ENCODE peak calls at places on chromosomes 7 and 10, in seven cellular contexts. A is lower lobe of right lung, W is GM20000, T is psoas muscle, L is suprapubic skin, F is BE2C, X is A549. B is an unnamed sample.

GRCh38 chr7:3942778-3943177 is 641.7 kb downstream of the SDK1 start:
- DNase-seq in W (no peak), T (no peak), X (peak; percentile 16), A (no peak), L (no peak), F (no peak), B (no peak)

GRCh38 chr7:47451851-47452205 is 130.1 kb downstream of the TNS3 start:
- DNase-seq in A (no peak), W (no peak), X (no peak), L (no peak), T (no peak), F (no peak), B (no peak)

GRCh38 chr10:128928231-128928836 is 538.7 kb upstream of the MGMT start:
- DNase-seq in T (no peak), X (no peak), A (no peak), W (no peak), F (no peak), L (no peak), B (no peak)

GRCh38 chr10:21174670-21175495 is 277.8 kb upstream of the NEBL start:
- DNase-seq in F (no peak), L (no peak), W (no peak), X (no peak), A (no peak), T (no peak), B (no peak)

GRCh38 chr7:33854178-33854577 is 51.2 kb upstream of the BMPER start:
- DNase-seq in W (no peak), X (no peak), A (no peak), T (no peak), F (no peak), L (no peak), B (no peak)

GRCh38 chr7:157139142-157140117 is 704 bp downstream of the UBE3C start:
- DNase-seq in F (peak; percentile 24), X (peak; percentile 42), T (peak; percentile 81), L (peak; percentile 78), W (no peak), A (peak; percentile 77), B (no peak)

GRCh38 chr10:131094406-131095108 is 217.0 kb downstream of the TCERG1L start:
- DNase-seq in F (no peak), A (peak; percentile 46), X (peak; percentile 11), L (no peak), T (peak; percentile 1), W (no peak), B (no peak)

GRCh38 chr10:24826022-24826421 is 102.3 kb upstream of the ARHGAP21 start:
- DNase-seq in T (no peak), W (no peak), X (no peak), A (no peak), F (no peak), L (no peak), B (no peak)

GRCh38 chr7:87709258-87709657 is 81.1 kb downstream of the RUNDC3B start:
- DNase-seq in T (no peak), F (no peak), X (no peak), W (no peak), A (no peak), L (no peak), B (no peak)

GRCh38 chr10:26480909-26481703 is 43.0 kb downstream of the APBB1IP start:
- DNase-seq in A (no peak), X (no peak), T (no peak), F (no peak), L (no peak), W (no peak), B (no peak)
- TF ChIP-seq CTCF in A (no peak), X (no peak), T (no peak), F (no peak), L (no peak), W (no peak), B (no peak)

DNA sequence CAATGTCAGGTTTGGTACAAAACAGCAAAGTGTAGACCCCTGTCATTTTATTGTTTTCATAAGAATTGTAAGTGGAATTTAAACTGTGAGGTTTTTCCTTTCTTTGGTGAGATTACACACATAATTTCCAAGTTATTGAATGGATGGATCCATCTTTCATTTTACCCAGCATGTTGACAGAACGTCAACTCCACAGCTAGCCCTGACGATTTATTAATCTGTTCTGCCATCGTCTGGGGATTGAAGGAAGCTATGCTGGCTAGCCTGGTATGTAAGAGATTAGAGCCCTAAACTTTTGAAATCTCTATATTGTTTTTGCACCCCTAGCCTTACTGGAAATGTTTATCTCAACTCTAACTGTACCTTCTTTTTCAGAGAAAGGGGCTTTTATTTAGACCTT is 8.6 kb downstream of the WNT16 start:
- DNase-seq in W (no peak), F (no peak), T (no peak), X (no peak), A (no peak), L (no peak), B (no peak)
- TF ChIP-seq CTCF in W (peak; percentile 25), F (peak; percentile 30), T (no peak), X (peak; percentile 10), A (no peak), L (no peak), B (peak; percentile 80)

DNA sequence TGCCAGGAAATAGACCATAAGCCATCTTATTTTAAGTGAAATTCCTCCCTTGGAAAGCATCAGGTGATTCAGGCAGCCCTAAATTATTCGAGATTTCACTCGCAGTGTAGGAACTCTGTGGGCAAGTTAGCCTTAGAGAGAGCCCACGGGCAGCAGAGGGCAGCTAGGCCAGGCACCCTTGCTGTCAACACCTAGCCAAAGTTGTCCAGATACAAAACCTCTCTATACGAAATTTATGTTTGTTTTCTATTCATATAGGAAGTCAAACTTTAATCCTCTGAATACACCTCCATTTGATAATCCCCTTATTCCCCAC is 1043.5 kb downstream of the GATA3 start:
- DNase-seq in T (no peak), A (no peak), W (no peak), L (no peak), F (no peak), X (no peak), B (no peak)
- TF ChIP-seq CTCF in T (no peak), A (no peak), W (no peak), L (no peak), F (no peak), X (no peak), B (no peak)

DNA sequence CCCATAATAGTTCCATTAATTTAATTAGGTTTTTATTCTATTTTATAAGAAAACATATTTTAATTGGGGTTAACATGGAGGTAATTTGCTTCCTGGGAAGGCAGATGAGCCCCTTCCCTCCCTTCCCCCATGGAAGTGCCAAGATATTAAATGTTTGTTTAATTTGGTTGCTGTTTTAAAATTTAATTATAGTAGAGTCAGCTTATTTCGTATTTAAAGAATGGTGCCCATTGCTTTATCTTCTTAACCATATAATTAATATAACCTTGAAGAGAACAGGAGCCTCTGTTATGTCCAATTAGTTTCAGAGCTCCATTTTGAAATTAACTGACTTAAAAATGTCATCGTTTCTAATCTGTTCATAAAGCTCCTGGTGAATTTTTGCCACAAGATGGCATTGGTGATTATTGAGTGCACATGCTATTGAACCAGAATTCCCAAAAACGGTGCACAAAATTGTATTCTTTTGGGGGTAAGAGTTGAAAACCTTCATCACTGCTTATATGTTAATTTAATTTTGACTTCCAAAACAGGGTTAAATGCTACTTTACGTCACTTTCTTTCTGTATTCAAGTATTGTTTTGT is 26.0 kb downstream of the KLHDC10 start:
- DNase-seq in T (no peak), X (no peak), L (no peak), W (no peak), F (no peak), A (no peak), B (no peak)
- TF ChIP-seq CTCF in T (peak; percentile 10), X (peak; percentile 39), L (no peak), W (no peak), F (peak; percentile 32), A (no peak), B (peak; percentile 78)

GRCh38 chr7:106568680-106569499 is 92.1 kb downstream of the CCDC71L start:
- DNase-seq in W (no peak), F (peak; percentile 87), X (peak; percentile 43), T (no peak), L (peak; percentile 67), A (no peak), B (no peak)
- TF ChIP-seq CTCF in W (no peak), F (peak; percentile 38), X (no peak), T (no peak), L (no peak), A (no peak), B (no peak)

DNA sequence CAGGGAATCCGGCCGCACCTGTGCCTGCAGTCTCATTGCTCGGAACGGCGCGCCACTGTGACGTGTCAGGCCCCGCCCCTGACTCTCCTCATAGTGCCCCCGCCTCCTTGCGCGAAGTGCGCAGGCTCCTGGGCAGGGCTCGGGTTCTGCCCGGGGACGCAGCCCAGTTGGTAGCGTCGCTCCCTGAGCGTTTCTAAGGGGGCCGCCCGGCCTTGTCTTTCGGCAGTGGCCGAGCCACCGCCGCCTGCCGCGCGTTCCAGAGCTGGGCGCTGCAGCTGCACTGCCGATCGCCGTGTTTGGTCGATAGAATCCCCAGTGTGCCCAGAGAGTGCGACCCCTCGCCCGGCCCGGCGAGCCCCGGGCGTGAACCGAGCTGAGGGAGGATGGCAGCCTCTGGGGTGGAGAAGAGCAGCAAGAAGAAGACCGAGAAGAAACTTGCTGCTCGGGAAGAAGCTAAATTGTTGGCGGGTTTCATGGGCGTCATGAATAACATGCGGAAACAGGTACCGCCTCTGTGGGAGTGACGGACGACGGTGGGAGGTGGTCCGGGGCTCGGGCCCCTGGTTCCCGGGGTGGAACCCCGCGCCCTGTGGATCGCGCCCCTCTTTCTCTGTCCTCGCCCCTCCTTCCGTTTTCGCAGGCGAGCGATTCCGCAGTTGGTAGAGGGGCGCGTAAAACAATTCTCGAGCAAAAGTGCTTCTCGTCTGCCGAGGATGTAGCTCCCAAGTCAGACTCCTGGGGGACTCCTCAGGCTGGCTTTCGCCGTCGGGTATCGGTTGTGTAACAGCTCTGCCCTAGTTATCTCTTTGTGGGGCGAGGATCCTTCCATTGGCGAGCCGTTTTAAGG is at the start of gene KLHL7:
- DNase-seq in F (peak; percentile 97), T (peak; percentile 98), X (peak; percentile 93), W (peak; percentile 93), L (peak; percentile 98), A (peak; percentile 99), B (peak; percentile 98)
- TF ChIP-seq CTCF in F (peak; percentile 11), T (no peak), X (no peak), W (no peak), L (no peak), A (peak; percentile 15), B (peak; percentile 55)

GRCh38 chr10:89389254-89389653 is 3.2 kb upstream of the IFIT1 start:
- DNase-seq in L (no peak), T (no peak), F (no peak), W (peak; percentile 11), A (no peak), X (peak; percentile 57), B (no peak)
- TF ChIP-seq CTCF in L (peak; percentile 20), T (peak; percentile 45), F (peak; percentile 56), W (no peak), A (peak; percentile 27), X (peak; percentile 73), B (peak; percentile 80)

GRCh38 chr7:142319970-142320369 is 62.1 kb upstream of the PRSS58 start:
- DNase-seq in A (no peak), F (no peak), L (no peak), T (no peak), W (no peak), X (no peak), B (no peak)
- TF ChIP-seq CTCF in A (no peak), F (peak; percentile 25), L (no peak), T (no peak), W (peak; percentile 29), X (peak; percentile 13), B (peak; percentile 43)

GRCh38 chr7:57305192-57305748 is 144.7 kb upstream of the ZNF716 start:
- DNase-seq in L (no peak), A (no peak), X (no peak), F (no peak), W (no peak), T (no peak), B (no peak)
- TF ChIP-seq CTCF in L (no peak), A (peak; percentile 34), X (no peak), F (peak; percentile 45), W (no peak), T (peak; percentile 35), B (peak; percentile 13)